ENCODE peak calls at places on chromosomes 2 and 18, in eight cellular contexts. A, Y, G, W, F, K, J and S are unnamed samples.

GRCh38 chr2:165893556-165893955 is 60.0 kb downstream of the TTC21B start:
- DNase-seq in A (no peak), Y (no peak), G (no peak), W (no peak), F (no peak), K (no peak), J (no peak), S (no peak)

GRCh38 chr18:11047156-11047555 is 102.2 kb downstream of the PIEZO2 start:
- DNase-seq in A (no peak), Y (no peak), G (no peak), W (no peak), F (no peak), K (no peak), J (no peak), S (no peak)

GRCh38 chr2:224410946-224411561 is 9.1 kb upstream of the FAM124B start:
- DNase-seq in A (no peak), Y (peak; percentile 62), G (no peak), W (no peak), F (no peak), K (no peak), J (no peak), S (no peak)

GRCh38 chr2:36965751-36966369 is 476 bp downstream of the STRN start:
- DNase-seq in A (peak; percentile 46), Y (peak; percentile 8), G (peak; percentile 63), W (peak; percentile 75), F (no peak), K (peak; percentile 14), J (peak; percentile 30), S (no peak)

GRCh38 chr2:120832296-120833070 is 96.8 kb downstream of the GLI2 start:
- DNase-seq in A (no peak), Y (no peak), G (no peak), W (no peak), F (no peak), K (no peak), J (no peak), S (no peak)

GRCh38 chr2:137172162-137172561 is 406.8 kb downstream of the THSD7B start:
- DNase-seq in A (no peak), Y (no peak), G (no peak), W (no peak), F (no peak), K (no peak), J (no peak), S (no peak)

GRCh38 chr2:154692927-154693326 is 5.6 kb upstream of the KCNJ3 start:
- DNase-seq in A (no peak), Y (peak; percentile 23), G (no peak), W (no peak), F (no peak), K (no peak), J (peak; percentile 15), S (no peak)

GRCh38 chr2:119941981-119942513 is 70.8 kb upstream of the EPB41L5 start:
- DNase-seq in A (no peak), Y (no peak), G (no peak), W (no peak), F (no peak), K (no peak), J (no peak), S (no peak)

GRCh38 chr2:33746401-33746800 is 147.3 kb upstream of the FAM98A start:
- DNase-seq in A (no peak), Y (no peak), G (no peak), W (no peak), F (no peak), K (no peak), J (no peak), S (no peak)

GRCh38 chr2:241129086-241129871 is 20.0 kb downstream of the PASK start:
- DNase-seq in A (no peak), Y (no peak), G (no peak), W (no peak), F (peak; percentile 73), K (no peak), J (no peak), S (no peak)

GRCh38 chr2:222424729-222425671 is 657 bp downstream of the SGPP2 start:
- DNase-seq in A (no peak), Y (no peak), G (peak; percentile 58), W (peak; percentile 53), F (no peak), K (no peak), J (no peak), S (no peak)

GRCh38 chr2:182650704-182651103 is 65.4 kb upstream of the DNAJC10 start:
- DNase-seq in A (peak; percentile 3), Y (peak; percentile 79), G (no peak), W (no peak), F (no peak), K (no peak), J (peak; percentile 85), S (no peak)

GRCh38 chr18:70501358-70501757 is 212.5 kb downstream of the SOCS6 start:
- DNase-seq in A (no peak), Y (no peak), G (no peak), W (no peak), F (no peak), K (no peak), J (no peak), S (no peak)

GRCh38 chr2:240014327-240014726 is 10.8 kb downstream of the NDUFA10 start:
- DNase-seq in A (no peak), Y (no peak), G (no peak), W (no peak), F (no peak), K (no peak), J (no peak), S (no peak)

GRCh38 chr2:769771-770170 is 92.6 kb upstream of the TMEM18 start:
- DNase-seq in A (no peak), Y (no peak), G (no peak), W (no peak), F (no peak), K (no peak), J (no peak), S (no peak)

GRCh38 chr2:240646900-240647502 is 21.7 kb downstream of the GPR35 start:
- DNase-seq in A (no peak), Y (no peak), G (no peak), W (no peak), F (peak; percentile 63), K (no peak), J (no peak), S (no peak)

GRCh38 chr2:174078275-174078674 is 113.1 kb upstream of the SP3 start:
- DNase-seq in A (no peak), Y (peak; percentile 34), G (no peak), W (no peak), F (no peak), K (no peak), J (peak; percentile 17), S (no peak)
- TF ChIP-seq CTCF in A (peak; percentile 47), Y (peak; percentile 61), G (no peak), W (peak; percentile 39), F (no peak), K (no peak), J (peak; percentile 54), S (peak; percentile 41)

GRCh38 chr18:48418409-48419267 is 9.5 kb upstream of the ZBTB7C start:
- DNase-seq in A (no peak), Y (no peak), G (no peak), W (no peak), F (no peak), K (no peak), J (no peak), S (no peak)

GRCh38 chr18:48422947-48423378 is 13.8 kb upstream of the ZBTB7C start:
- DNase-seq in A (no peak), Y (no peak), G (no peak), W (peak; percentile 37), F (no peak), K (no peak), J (no peak), S (no peak)

GRCh38 chr18:48418000-48418399 is 8.8 kb upstream of the ZBTB7C start:
- DNase-seq in A (no peak), Y (no peak), G (no peak), W (no peak), F (no peak), K (no peak), J (no peak), S (no peak)

DNA sequence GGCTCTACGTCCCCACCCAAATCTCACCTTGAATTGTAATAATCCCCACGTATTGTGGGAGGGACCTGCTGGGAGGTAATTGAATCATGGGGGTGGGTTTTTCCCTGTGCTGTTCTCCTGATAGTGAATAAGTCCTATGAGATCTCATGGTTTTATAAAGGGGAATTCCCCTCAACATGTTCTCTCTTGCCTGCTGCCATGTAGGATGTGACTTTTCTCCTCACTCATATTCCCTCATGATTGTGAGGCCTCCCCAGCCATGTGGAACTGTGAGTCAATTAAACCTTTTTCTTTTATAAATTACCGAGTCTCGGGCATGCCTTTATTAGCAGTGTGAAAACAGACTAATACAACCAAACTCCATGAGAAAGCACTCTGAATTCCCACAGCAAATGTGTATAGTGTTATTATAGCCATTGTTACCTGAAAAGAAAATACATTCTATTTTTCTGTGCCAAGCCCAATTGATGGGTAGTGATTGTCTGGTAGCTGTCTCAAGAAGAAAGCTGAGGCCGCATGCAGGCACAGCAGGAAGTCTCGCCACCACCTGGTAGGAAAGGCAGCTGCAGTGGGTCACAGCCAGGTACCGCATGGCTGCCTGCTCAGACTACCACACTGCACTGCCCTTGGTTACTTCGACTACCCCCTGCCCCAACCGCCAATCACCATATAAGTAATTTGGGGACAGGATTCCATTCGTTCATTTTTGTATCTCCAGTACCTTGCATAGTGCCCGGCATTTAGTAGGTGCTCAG is 10.3 kb upstream of the ZBTB7C start:
- DNase-seq in A (no peak), Y (no peak), G (no peak), W (no peak), F (no peak), K (no peak), J (no peak), S (no peak)
- TF ChIP-seq CTCF in A (no peak), Y (no peak), G (no peak), W (no peak), F (no peak), K (no peak), J (no peak), S (no peak)

DNA sequence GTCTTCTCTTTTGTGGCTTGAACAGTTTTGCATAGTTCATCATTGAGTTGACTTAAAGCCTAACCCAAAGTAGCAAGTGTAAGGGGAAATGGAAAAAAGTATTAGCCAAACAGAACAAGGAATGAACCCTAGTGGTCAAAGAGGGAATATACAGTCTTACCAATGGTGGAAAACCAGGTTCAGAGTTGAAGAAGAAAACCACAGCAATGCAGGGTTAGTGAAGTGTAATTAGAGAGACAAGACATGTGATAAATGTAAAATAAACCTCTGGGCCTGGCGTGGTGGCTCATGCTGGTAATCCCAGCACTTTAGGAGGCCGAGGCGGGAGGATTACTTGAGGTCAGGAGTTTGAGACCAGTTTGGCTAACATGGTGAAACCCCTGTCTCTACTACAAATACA is 2.4 kb downstream of the TTN start:
- DNase-seq in A (peak; percentile 30), Y (peak; percentile 26), G (no peak), W (no peak), F (no peak), K (no peak), J (peak; percentile 34), S (no peak)
- TF ChIP-seq CTCF in A (peak; percentile 27), Y (peak; percentile 65), G (peak; percentile 33), W (peak; percentile 56), F (no peak), K (peak; percentile 31), J (peak; percentile 70), S (peak; percentile 30)

DNA sequence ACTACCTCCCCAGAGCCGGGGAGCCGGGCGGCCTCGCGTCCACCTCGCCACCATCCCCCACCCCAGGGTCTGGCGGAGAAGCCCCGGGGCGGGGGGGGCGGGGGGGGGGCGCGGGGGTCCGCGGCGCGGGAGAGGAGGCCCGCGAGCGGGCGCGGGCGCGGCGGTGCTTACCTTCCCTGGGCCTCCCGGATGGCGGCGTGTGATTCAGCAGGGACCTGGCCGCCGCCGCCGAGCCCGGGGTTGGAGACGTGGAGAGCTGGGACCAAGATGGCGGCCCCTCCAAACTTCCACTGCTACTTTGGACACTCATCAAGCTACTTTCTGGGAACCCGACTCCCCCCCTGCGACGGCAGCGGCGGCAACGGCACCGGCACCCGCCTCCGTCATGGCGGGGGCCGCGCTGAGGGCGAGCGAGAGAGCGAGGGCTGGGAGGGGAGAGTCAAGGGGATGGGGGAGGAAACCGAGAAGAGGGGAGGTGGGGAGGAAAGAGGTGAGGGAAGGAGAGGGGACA is 519 bp downstream of the TLK1 start:
- DNase-seq in A (peak; percentile 30), Y (peak; percentile 53), G (peak; percentile 74), W (peak; percentile 81), F (peak; percentile 88), K (no peak), J (peak; percentile 80), S (peak; percentile 72)
- TF ChIP-seq CTCF in A (no peak), Y (no peak), G (no peak), W (no peak), F (no peak), K (no peak), J (no peak), S (no peak)